ENCODE peak calls at places on chromosomes 5 and 9, in seven cellular contexts. R is IMR-90, N is sigmoid colon, J is dorsolateral prefrontal cortex, I is right lobe of liver, W is lower leg skin, Q is SK-N-SH. A is an unnamed sample.

GRCh38 chr5:36459191-36460135 is 146.9 kb upstream of the SLC1A3 start:
- DNase-seq in N (no peak), I (no peak), Q (no peak), J (no peak), W (no peak), R (no peak), A (no peak)

GRCh38 chr5:5209101-5209500 is 69.0 kb downstream of the ADAMTS16 start:
- DNase-seq in I (no peak), N (no peak), J (no peak), W (no peak), R (no peak), Q (no peak), A (no peak)

GRCh38 chr9:3948826-3949578 is 350.9 kb downstream of the GLIS3 start:
- DNase-seq in J (no peak), N (no peak), R (peak), W (no peak), I (no peak), Q (no peak), A (peak)

GRCh38 chr5:9350301-9350797 is 195.5 kb downstream of the SEMA5A start:
- DNase-seq in J (no peak), W (no peak), R (peak), N (no peak), Q (no peak), I (no peak), A (peak)

GRCh38 chr9:137467161-137467581 is 8.0 kb upstream of the NSMF start:
- DNase-seq in Q (no peak), J (no peak), N (no peak), W (peak), I (no peak), R (no peak), A (no peak)

GRCh38 chr5:168368854-168369253 is 77.4 kb downstream of the WWC1 start:
- DNase-seq in I (no peak), R (no peak), W (no peak), N (no peak), Q (no peak), J (no peak), A (no peak)

GRCh38 chr5:4093970-4094369 is 498.3 kb downstream of the IRX1 start:
- DNase-seq in I (no peak), R (no peak), N (no peak), J (no peak), Q (no peak), W (no peak), A (no peak)

GRCh38 chr5:111002036-111002435 is 69.5 kb upstream of the TSLP start:
- DNase-seq in W (no peak), R (no peak), Q (no peak), J (no peak), I (no peak), N (no peak), A (no peak)

GRCh38 chr5:14445581-14446290 is 135.9 kb upstream of the OTULINL start:
- DNase-seq in I (no peak), J (no peak), Q (peak), W (peak), N (peak), R (no peak), A (peak)

GRCh38 chr5:157106668-157107461 is 2.0 kb downstream of the HAVCR2 start:
- DNase-seq in J (no peak), I (no peak), R (peak), Q (no peak), W (peak), N (no peak), A (no peak)

GRCh38 chr9:121550569-121551512 is 51.2 kb upstream of the GGTA1 start:
- DNase-seq in R (peak), N (peak), W (peak), J (peak), I (peak), Q (peak), A (peak)

GRCh38 chr5:111892949-111893348 is 136.0 kb upstream of the NREP start:
- DNase-seq in N (no peak), J (no peak), R (peak), I (no peak), Q (peak), W (no peak), A (peak)

GRCh38 chr5:95892784-95893354 is 68.8 kb downstream of the ELL2 start:
- DNase-seq in Q (peak), I (peak), R (no peak), N (no peak), J (no peak), W (no peak), A (peak)

GRCh38 chr9:94812343-94812742 is 85.8 kb downstream of the AOPEP start:
- DNase-seq in R (peak), J (no peak), N (no peak), I (no peak), Q (no peak), W (no peak), A (peak)

GRCh38 chr9:133691659-133692363 is 46.3 kb downstream of the SARDH start:
- DNase-seq in R (peak), W (no peak), J (no peak), N (no peak), I (no peak), Q (no peak), A (no peak)

GRCh38 chr5:147979761-147980160 is 73.4 kb upstream of the C5orf46 start:
- DNase-seq in Q (no peak), R (no peak), I (no peak), N (no peak), J (no peak), W (no peak), A (no peak)

GRCh38 chr5:174295736-174296481 is 250.4 kb downstream of the NSG2 start:
- DNase-seq in R (no peak), N (no peak), I (no peak), W (peak), J (no peak), Q (no peak), A (no peak)

GRCh38 chr5:139850423-139851016 is 54.9 kb downstream of the PSD2 start:
- DNase-seq in Q (no peak), N (peak), I (no peak), J (no peak), R (no peak), W (no peak), A (no peak)

GRCh38 chr5:74521401-74521800 is 119.1 kb downstream of the ENC1 start:
- DNase-seq in R (no peak), W (no peak), Q (peak), N (no peak), J (no peak), I (no peak), A (no peak)

GRCh38 chr5:147782053-147783028 is at the start of gene JAKMIP2:
- DNase-seq in Q (peak), W (peak), I (peak), R (peak), N (peak), J (peak), A (peak)

GRCh38 chr9:112378441-112379176 is 1.3 kb upstream of the HSDL2 start:
- DNase-seq in Q (no peak), R (no peak), J (no peak), N (no peak), W (no peak), I (peak), A (peak)

GRCh38 chr5:57658009-57658408 is 175.4 kb upstream of the ACTBL2 start:
- DNase-seq in W (no peak), R (no peak), Q (no peak), J (no peak), I (no peak), N (no peak), A (no peak)

GRCh38 chr9:100474082-100474949 is 1.4 kb downstream of the TMEFF1 start:
- DNase-seq in I (no peak), R (no peak), N (no peak), J (no peak), Q (peak), W (no peak), A (peak)

GRCh38 chr5:432928-433791 is 9.8 kb upstream of the EXOC3 start:
- DNase-seq in I (no peak), N (peak), Q (no peak), J (no peak), W (peak), R (no peak), A (no peak)

GRCh38 chr5:173885054-173885443 is 3.1 kb upstream of the CPEB4 start:
- DNase-seq in N (no peak), Q (no peak), W (no peak), I (no peak), J (no peak), R (no peak), A (no peak)

GRCh38 chr5:37724395-37725125 is 115.3 kb downstream of the GDNF start:
- DNase-seq in Q (no peak), I (no peak), W (no peak), J (no peak), R (no peak), N (peak), A (peak)

GRCh38 chr9:121331992-121332685 is 37.9 kb downstream of the STOM start:
- DNase-seq in N (peak), R (peak), Q (no peak), J (no peak), I (no peak), W (no peak), A (peak)

GRCh38 chr5:40360685-40361084 is 319.0 kb upstream of the PTGER4 start:
- DNase-seq in J (no peak), W (no peak), Q (no peak), I (no peak), R (peak), N (no peak), A (peak)

GRCh38 chr5:159442210-159442850 is 112.0 kb upstream of the IL12B start:
- DNase-seq in N (peak), J (no peak), I (no peak), Q (no peak), W (no peak), R (peak), A (no peak)

GRCh38 chr9:134322781-134323241 is 3.4 kb upstream of the RXRA start:
- DNase-seq in R (no peak), J (no peak), I (peak), Q (no peak), W (no peak), N (peak), A (no peak)

GRCh38 chr9:124698265-124698664 is 72.8 kb downstream of the NR6A1 start:
- DNase-seq in Q (peak), I (no peak), N (no peak), J (no peak), W (no peak), R (peak), A (no peak)

GRCh38 chr9:134706522-134706921 is 64.9 kb downstream of the COL5A1 start:
- DNase-seq in N (no peak), J (no peak), I (no peak), R (peak), Q (no peak), W (no peak), A (peak)

DNA sequence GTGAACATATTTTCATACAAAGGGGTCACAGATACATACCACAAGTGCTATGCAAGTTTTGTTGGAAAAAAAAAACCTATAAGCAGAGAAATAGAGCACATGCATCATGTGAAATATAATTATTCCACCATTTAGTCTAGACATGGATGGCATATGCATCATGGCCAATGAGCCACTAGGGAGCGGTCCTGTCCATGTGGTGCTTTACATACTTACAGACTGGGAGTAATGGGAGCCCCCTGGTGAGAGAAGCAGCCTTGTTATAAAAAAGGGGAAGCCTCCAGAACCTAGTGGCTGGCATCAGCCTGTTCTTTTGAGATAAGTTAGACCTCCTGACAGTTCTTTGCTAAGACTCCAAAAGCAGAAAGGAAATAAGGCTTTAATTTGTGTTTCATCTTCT is 1524.1 kb downstream of the MAT2B start:
- DNase-seq in W (no peak), N (no peak), Q (peak), I (no peak), J (no peak), R (peak), A (no peak)
- TF ChIP-seq CTCF in W (no peak), N (no peak), Q (peak), I (no peak), J (no peak), R (peak), A (no peak)

GRCh38 chr5:109062669-109063068 is 315.0 kb downstream of the FER start:
- DNase-seq in N (no peak), J (no peak), Q (no peak), R (no peak), W (no peak), I (no peak), A (peak)
- H3K4me3 ChIP-seq in N (no peak), J (no peak), Q (no peak), R (no peak), W (no peak), I (no peak), A (no peak)

GRCh38 chr5:90158131-90158530 is 251.4 kb downstream of the CETN3 start:
- DNase-seq in I (no peak), N (no peak), Q (no peak), W (no peak), J (no peak), R (no peak), A (no peak)

GRCh38 chr5:90162324-90162723 is 247.2 kb downstream of the CETN3 start:
- DNase-seq in N (no peak), Q (no peak), W (no peak), R (no peak), I (no peak), J (no peak), A (no peak)

GRCh38 chr5:90166816-90167215 is 242.7 kb downstream of the CETN3 start:
- DNase-seq in Q (no peak), N (no peak), R (no peak), J (no peak), I (no peak), W (no peak), A (no peak)

DNA sequence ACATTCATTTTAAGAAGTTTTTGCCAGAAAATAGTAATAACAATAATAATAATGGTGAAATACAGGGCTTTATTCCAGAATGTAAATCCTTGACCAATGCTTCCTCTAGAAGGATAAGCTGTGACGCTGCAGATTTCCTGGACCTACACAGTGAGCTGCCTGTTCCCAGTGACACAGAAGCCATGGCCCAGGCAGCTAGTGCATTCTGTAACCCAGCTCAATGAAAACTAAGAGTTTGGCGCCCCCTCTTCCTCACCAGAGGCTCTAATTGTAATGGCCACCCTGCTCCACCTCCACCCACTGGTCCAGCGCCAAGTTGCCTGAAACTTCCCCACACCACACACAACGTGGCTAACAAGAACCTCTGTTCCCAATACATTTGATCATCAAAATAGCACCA is 248.2 kb downstream of the CETN3 start:
- DNase-seq in I (peak), Q (peak), J (no peak), R (no peak), N (no peak), W (no peak), A (peak)
- TF ChIP-seq CTCF in I (peak), Q (peak), J (no peak), R (no peak), N (no peak), W (no peak), A (no peak)

DNA sequence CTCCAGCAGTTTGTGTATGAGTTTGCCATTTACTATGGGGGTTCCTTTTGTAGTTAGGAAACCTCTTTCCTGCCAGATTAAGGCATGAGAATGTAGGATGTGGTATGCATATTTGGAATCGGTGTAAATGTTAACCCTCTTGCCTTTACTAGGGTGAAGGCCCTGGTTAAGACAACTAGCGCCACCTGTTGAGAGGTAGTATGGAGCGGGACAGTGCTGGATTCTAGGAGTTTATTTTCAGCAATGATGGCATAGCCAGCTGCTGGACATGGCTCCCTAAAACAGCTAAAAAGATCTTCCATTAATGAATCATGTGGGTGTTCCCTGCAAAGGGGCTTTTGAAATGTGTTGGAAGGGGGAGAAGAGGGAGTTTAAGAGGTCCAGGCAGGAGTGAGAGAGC is 30.7 kb upstream of the GPX3 start:
- DNase-seq in W (no peak), J (no peak), Q (no peak), I (no peak), R (no peak), N (no peak), A (no peak)
- H3K4me3 ChIP-seq in W (no peak), J (no peak), Q (no peak), I (no peak), R (no peak), N (no peak), A (no peak)

GRCh38 chr5:146592342-146592741 is 76.4 kb upstream of the GPR151 start:
- DNase-seq in W (no peak), N (no peak), J (no peak), I (no peak), Q (no peak), R (no peak), A (no peak)

GRCh38 chr5:146599261-146599660 is 83.3 kb upstream of the GPR151 start:
- DNase-seq in I (no peak), R (no peak), W (no peak), Q (no peak), J (no peak), N (no peak), A (no peak)

DNA sequence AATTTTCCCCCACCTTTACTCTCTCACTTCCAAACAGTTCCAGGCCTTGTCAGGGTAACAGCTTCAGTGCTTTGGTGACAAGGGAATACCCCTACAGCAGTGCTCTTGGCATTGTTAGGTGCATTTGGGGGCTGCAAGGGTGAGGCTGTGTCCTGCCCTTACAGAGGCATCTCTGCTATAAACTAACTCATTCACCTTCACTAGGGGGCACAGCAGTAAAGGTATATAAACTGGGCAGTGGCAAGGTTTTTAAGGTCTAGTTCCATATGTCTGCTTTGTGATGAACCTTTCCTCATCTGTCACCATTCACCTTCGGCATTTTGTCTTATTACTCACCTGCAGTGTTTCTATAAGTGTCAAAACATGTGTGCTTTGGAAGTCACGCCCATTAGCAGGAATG is 79.1 kb upstream of the GPR151 start:
- DNase-seq in W (no peak), R (no peak), J (no peak), Q (no peak), I (no peak), N (no peak), A (no peak)
- TF ChIP-seq CTCF in W (no peak), R (no peak), J (no peak), Q (no peak), I (no peak), N (no peak), A (no peak)